ENCODE peak calls at places on chromosomes 3 and 15, in nine cellular contexts. U, R, Z, F, W, Y, I, X and J are unnamed samples.

GRCh38 chr3:120129718-120130117 is 35.5 kb upstream of the GSK3B start:
- DNase-seq in U (no peak), R (peak; percentile 51), Z (no peak), F (no peak), W (no peak), Y (no peak), I (no peak), X (no peak), J (no peak)

GRCh38 chr3:123672429-123673146 is 87.7 kb upstream of the HACD2 start:
- DNase-seq in U (no peak), R (no peak), Z (no peak), F (no peak), W (no peak), Y (no peak), I (no peak), X (no peak), J (no peak)

GRCh38 chr3:187243933-187244564 is 46.8 kb downstream of the RTP1 start:
- DNase-seq in U (no peak), R (no peak), Z (no peak), F (no peak), W (no peak), Y (no peak), I (no peak), X (no peak), J (no peak)

GRCh38 chr3:9795212-9795611 is 2.3 kb downstream of the ARPC4 start:
- DNase-seq in U (no peak), R (no peak), Z (no peak), F (no peak), W (no peak), Y (no peak), I (no peak), X (no peak), J (no peak)

GRCh38 chr3:195868336-195868865 is 40.0 kb downstream of the TNK2 start:
- DNase-seq in U (no peak), R (no peak), Z (no peak), F (no peak), W (no peak), Y (no peak), I (no peak), X (no peak), J (no peak)

GRCh38 chr3:99313481-99313880 is 324.9 kb upstream of the COL8A1 start:
- DNase-seq in U (no peak), R (peak; percentile 47), Z (no peak), F (no peak), W (no peak), Y (no peak), I (no peak), X (no peak), J (no peak)

GRCh38 chr3:77620009-77620408 is 580.1 kb downstream of the ROBO2 start:
- DNase-seq in U (no peak), R (peak; percentile 51), Z (no peak), F (no peak), W (no peak), Y (no peak), I (peak; percentile 17), X (no peak), J (no peak)

GRCh38 chr3:150897592-150897991 is 7.6 kb downstream of the MINDY4B start:
- DNase-seq in U (no peak), R (no peak), Z (no peak), F (no peak), W (no peak), Y (no peak), I (no peak), X (no peak), J (no peak)

GRCh38 chr3:107857854-107858253 is 233.0 kb downstream of the CD47 start:
- DNase-seq in U (no peak), R (no peak), Z (no peak), F (no peak), W (no peak), Y (no peak), I (no peak), X (no peak), J (no peak)

GRCh38 chr15:80474224-80474619 is 70.0 kb downstream of the ARNT2 start:
- DNase-seq in U (no peak), R (no peak), Z (no peak), F (no peak), W (no peak), Y (no peak), I (no peak), X (no peak), J (no peak)

GRCh38 chr15:88810449-88810848 is 7.2 kb downstream of the ACAN start:
- DNase-seq in U (no peak), R (peak; percentile 38), Z (no peak), F (no peak), W (no peak), Y (no peak), I (peak; percentile 19), X (no peak), J (peak; percentile 78)

GRCh38 chr3:66722675-66723074 is 221.9 kb upstream of the LRIG1 start:
- DNase-seq in U (no peak), R (peak; percentile 96), Z (no peak), F (no peak), W (no peak), Y (no peak), I (peak; percentile 75), X (no peak), J (peak; percentile 12)

GRCh38 chr15:71337197-71337845 is 222.1 kb downstream of the THSD4 start:
- DNase-seq in U (no peak), R (no peak), Z (no peak), F (no peak), W (no peak), Y (no peak), I (no peak), X (no peak), J (peak; percentile 93)

GRCh38 chr3:150391200-150391599 is 16.9 kb upstream of the TSC22D2 start:
- DNase-seq in U (no peak), R (peak; percentile 65), Z (no peak), F (no peak), W (no peak), Y (no peak), I (no peak), X (no peak), J (no peak)

GRCh38 chr15:51366911-51367310 is 25.5 kb downstream of the GLDN start:
- DNase-seq in U (no peak), R (peak; percentile 75), Z (no peak), F (no peak), W (no peak), Y (no peak), I (no peak), X (no peak), J (no peak)

GRCh38 chr3:71428841-71429609 is 154.5 kb downstream of the FOXP1 start:
- DNase-seq in U (no peak), R (peak; percentile 15), Z (no peak), F (no peak), W (no peak), Y (no peak), I (no peak), X (no peak), J (no peak)

GRCh38 chr3:44772099-44772442 is 10.5 kb downstream of the KIF15 start:
- DNase-seq in U (no peak), R (no peak), Z (peak; percentile 43), F (no peak), W (no peak), Y (no peak), I (no peak), X (no peak), J (no peak)

GRCh38 chr15:61659571-61660190 is 400.6 kb downstream of the VPS13C start:
- DNase-seq in U (no peak), R (peak; percentile 63), Z (no peak), F (no peak), W (no peak), Y (no peak), I (peak; percentile 12), X (no peak), J (no peak)

GRCh38 chr15:57694264-57694663 is 12.2 kb upstream of the POLR2M start:
- DNase-seq in U (no peak), R (peak; percentile 34), Z (no peak), F (no peak), W (no peak), Y (no peak), I (no peak), X (no peak), J (no peak)

GRCh38 chr15:55661431-55661830 is 73.3 kb upstream of the PYGO1 start:
- DNase-seq in U (no peak), R (no peak), Z (no peak), F (no peak), W (no peak), Y (no peak), I (peak; percentile 25), X (no peak), J (peak; percentile 58)

GRCh38 chr15:89341316-89342005 is 6.8 kb upstream of the POLG start:
- DNase-seq in U (no peak), R (no peak), Z (no peak), F (no peak), W (no peak), Y (no peak), I (no peak), X (no peak), J (no peak)

GRCh38 chr3:21390136-21390535 is 360.9 kb downstream of the ZNF385D start:
- DNase-seq in U (no peak), R (peak; percentile 42), Z (no peak), F (no peak), W (no peak), Y (no peak), I (peak; percentile 5), X (no peak), J (no peak)